ENCODE peak calls at places on chromosomes 1 and 21, in six cellular contexts. D is AG04449, X is HepG2, B is sigmoid colon, Y is heart right ventricle, S is heart left ventricle. H is an unnamed sample.

GRCh38 chr21:42375141-42375905 is 9.0 kb upstream of the TFF1 start:
- DNase-seq in D (no peak), X (no peak), B (no peak), Y (no peak), S (no peak), H (no peak)

GRCh38 chr1:101111461-101111860 is 85.9 kb upstream of the DPH5 start:
- DNase-seq in D (no peak), X (no peak), B (no peak), Y (no peak), S (no peak), H (no peak)

GRCh38 chr1:162138107-162138506 is 68.6 kb downstream of the NOS1AP start:
- DNase-seq in D (no peak), X (no peak), B (no peak), Y (no peak), S (no peak), H (no peak)

GRCh38 chr1:54565113-54565501 is 17.1 kb downstream of the ACOT11 start:
- DNase-seq in D (no peak), X (peak; percentile 63), B (peak; percentile 29), Y (no peak), S (peak; percentile 16), H (no peak)

GRCh38 chr1:62452951-62453350 is 16.1 kb downstream of the USP1 start:
- DNase-seq in D (no peak), X (no peak), B (no peak), Y (no peak), S (no peak), H (no peak)

GRCh38 chr1:55311057-55311631 is 96.0 kb upstream of the USP24 start:
- DNase-seq in D (peak; percentile 3), X (no peak), B (no peak), Y (no peak), S (no peak), H (no peak)

GRCh38 chr1:100034465-100034864 is 64.7 kb downstream of the SLC35A3 start:
- DNase-seq in D (no peak), X (peak; percentile 41), B (no peak), Y (no peak), S (no peak), H (no peak)

GRCh38 chr1:208048904-208049303 is 138.0 kb upstream of the CD34 start:
- DNase-seq in D (no peak), X (no peak), B (no peak), Y (no peak), S (no peak), H (no peak)

GRCh38 chr1:109785446-109786106 is 21.9 kb upstream of the EPS8L3 start:
- DNase-seq in D (no peak), X (no peak), B (peak; percentile 52), Y (peak; percentile 1), S (no peak), H (no peak)

GRCh38 chr1:89519779-89520358 is 4.8 kb upstream of the LRRC8B start:
- DNase-seq in D (no peak), X (peak; percentile 32), B (no peak), Y (no peak), S (no peak), H (no peak)

GRCh38 chr1:13710097-13710496 is 10.1 kb downstream of the PRDM2 start:
- DNase-seq in D (no peak), X (no peak), B (no peak), Y (no peak), S (no peak), H (no peak)

GRCh38 chr1:13714851-13715250 is 14.9 kb downstream of the PRDM2 start:
- DNase-seq in D (no peak), X (no peak), B (no peak), Y (no peak), S (no peak), H (no peak)
- TF ChIP-seq CTCF in D (no peak), X (no peak), B (no peak), Y (no peak), S (no peak), H (peak; percentile 54)

DNA sequence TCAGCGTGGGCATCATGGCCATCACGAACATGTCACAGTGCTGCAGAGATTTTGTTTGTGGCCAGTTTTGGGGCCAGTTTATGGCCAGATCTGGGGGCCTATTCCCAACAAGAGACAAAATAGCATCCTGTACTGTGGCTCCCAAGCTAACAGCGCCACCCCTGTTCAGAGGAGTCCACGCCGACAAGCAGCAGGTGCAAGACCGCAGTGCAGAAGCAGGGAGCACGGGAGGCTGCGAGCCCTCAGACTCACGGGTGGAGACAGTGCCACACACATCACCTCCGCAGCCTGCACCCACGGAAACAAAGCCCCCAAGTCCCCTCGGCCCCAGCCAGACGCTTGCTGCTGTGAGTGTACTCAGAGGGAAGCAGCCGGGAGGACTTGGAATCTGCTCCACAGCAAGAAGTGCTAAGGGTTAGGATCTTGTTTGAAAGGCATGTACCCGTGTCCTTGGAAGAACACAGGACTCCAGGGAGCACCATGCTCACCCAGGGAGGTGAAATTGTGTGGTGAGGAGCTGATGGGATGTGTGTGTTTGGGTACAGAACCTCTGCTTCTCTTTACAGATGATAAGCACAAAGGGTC is 7.1 kb downstream of the TCP10L start:
- DNase-seq in D (no peak), X (no peak), B (no peak), Y (no peak), S (no peak), H (no peak)
- TF ChIP-seq CTCF in D (peak; percentile 47), X (peak; percentile 68), B (no peak), Y (no peak), S (no peak), H (peak; percentile 35)

GRCh38 chr1:64242895-64243756 is 39.7 kb downstream of the UBE2U start:
- DNase-seq in D (no peak), X (peak; percentile 14), B (no peak), Y (no peak), S (no peak), H (no peak)
- TF ChIP-seq CTCF in D (peak; percentile 20), X (peak; percentile 37), B (peak; percentile 45), Y (peak; percentile 58), S (peak; percentile 58), H (peak; percentile 77)

GRCh38 chr1:182718311-182718710 is 33.9 kb upstream of the RGS8 start:
- DNase-seq in D (no peak), X (no peak), B (no peak), Y (no peak), S (no peak), H (no peak)
- TF ChIP-seq CTCF in D (no peak), X (no peak), B (no peak), Y (no peak), S (no peak), H (no peak)

GRCh38 chr1:180889325-180889724 is 23.4 kb upstream of the KIAA1614 start:
- DNase-seq in D (no peak), X (no peak), B (no peak), Y (no peak), S (no peak), H (no peak)
- TF ChIP-seq CTCF in D (no peak), X (no peak), B (no peak), Y (no peak), S (no peak), H (no peak)

GRCh38 chr1:233441981-233442380 is 114.5 kb downstream of the MAP3K21 start:
- DNase-seq in D (no peak), X (no peak), B (no peak), Y (no peak), S (no peak), H (no peak)
- TF ChIP-seq CTCF in D (no peak), X (no peak), B (no peak), Y (no peak), S (no peak), H (no peak)

DNA sequence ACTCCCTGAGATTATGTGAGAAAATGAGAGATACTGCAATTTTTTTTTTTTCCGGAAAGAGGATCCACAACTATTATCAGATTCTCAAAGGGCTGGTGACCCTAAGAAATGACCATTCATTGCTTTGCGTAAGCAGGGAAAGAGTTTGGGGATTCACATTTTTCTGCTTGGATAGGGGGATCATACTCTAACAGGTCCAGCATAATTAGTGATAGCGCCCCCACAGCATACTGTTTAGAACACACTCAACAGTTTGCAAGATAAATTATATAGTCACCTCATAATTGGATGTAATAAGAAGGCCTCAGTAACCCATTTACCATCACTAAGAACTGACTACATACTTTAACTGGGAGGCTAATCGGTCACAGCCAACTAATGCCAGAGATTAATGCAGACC is 1.9 kb downstream of the CCT3 start:
- DNase-seq in D (no peak), X (no peak), B (no peak), Y (no peak), S (no peak), H (no peak)
- TF ChIP-seq CTCF in D (no peak), X (peak; percentile 45), B (no peak), Y (no peak), S (no peak), H (peak; percentile 29)

GRCh38 chr1:45302505-45303331 is 24.0 kb upstream of the HPDL start:
- DNase-seq in D (no peak), X (no peak), B (no peak), Y (no peak), S (no peak), H (no peak)

GRCh38 chr1:45303582-45304310 is 22.9 kb upstream of the HPDL start:
- DNase-seq in D (peak; percentile 82), X (peak; percentile 92), B (peak; percentile 99), Y (peak; percentile 99), S (peak; percentile 99), H (peak; percentile 86)

GRCh38 chr1:45305231-45305630 is 21.5 kb upstream of the HPDL start:
- DNase-seq in D (no peak), X (no peak), B (no peak), Y (no peak), S (no peak), H (no peak)

GRCh38 chr1:45306319-45306718 is 20.4 kb upstream of the HPDL start:
- DNase-seq in D (no peak), X (no peak), B (no peak), Y (no peak), S (no peak), H (no peak)

GRCh38 chr1:45304311-45305081 is 22.2 kb upstream of the HPDL start:
- DNase-seq in D (no peak), X (peak; percentile 47), B (peak; percentile 73), Y (peak; percentile 22), S (no peak), H (no peak)
- TF ChIP-seq CTCF in D (no peak), X (no peak), B (peak; percentile 6), Y (no peak), S (no peak), H (no peak)